ENCODE peak calls at places on chromosomes 7 and 10, in six cellular contexts. X, A, D, G, T and C are unnamed samples.
A peak's percentile ranks its signal among the peaks of the same experiment; 100 is the strongest.

GRCh38 chr7:4791738-4792536 is 16.5 kb downstream of the AP5Z1 start:
- DNase-seq in X (peak; percentile 81), A (no peak), D (no peak), G (no peak), T (peak; percentile 50), C (no peak)

GRCh38 chr10:25063644-25064043 is 47.2 kb downstream of the THNSL1 start:
- DNase-seq in X (no peak), A (no peak), D (no peak), G (no peak), T (no peak), C (no peak)

GRCh38 chr7:100887186-100887954 is 2.1 kb downstream of the UFSP1 start:
- DNase-seq in X (no peak), A (no peak), D (no peak), G (no peak), T (peak; percentile 98), C (no peak)

GRCh38 chr10:106402455-106402854 is 762.1 kb downstream of the SORCS1 start:
- DNase-seq in X (no peak), A (no peak), D (no peak), G (no peak), T (no peak), C (no peak)

GRCh38 chr7:114298011-114298410 is 116.6 kb upstream of the FOXP2 start:
- DNase-seq in X (no peak), A (no peak), D (no peak), G (no peak), T (no peak), C (no peak)

GRCh38 chr7:30899066-30899465 is 12.6 kb upstream of the AQP1 start:
- DNase-seq in X (no peak), A (no peak), D (no peak), G (no peak), T (no peak), C (no peak)

GRCh38 chr10:132106431-132106830 is 40.7 kb downstream of the JAKMIP3 start:
- DNase-seq in X (no peak), A (no peak), D (no peak), G (no peak), T (no peak), C (no peak)

GRCh38 chr10:44249490-44249889 is 135.4 kb downstream of the CXCL12 start:
- DNase-seq in X (no peak), A (no peak), D (no peak), G (peak; percentile 18), T (no peak), C (no peak)

GRCh38 chr7:151851782-151852181 is 25.1 kb downstream of the PRKAG2 start:
- DNase-seq in X (peak; percentile 37), A (no peak), D (no peak), G (no peak), T (peak; percentile 55), C (no peak)

GRCh38 chr10:133308431-133309110 is at the start of the genes TUBGCP2 and ZNF511:
- DNase-seq in X (peak; percentile 88), A (peak; percentile 26), D (peak; percentile 76), G (peak; percentile 44), T (peak; percentile 90), C (no peak)

GRCh38 chr7:114857605-114858004 is 64.3 kb upstream of the MDFIC start:
- DNase-seq in X (no peak), A (no peak), D (no peak), G (no peak), T (no peak), C (no peak)

GRCh38 chr7:22667562-22668239 is 59.3 kb upstream of the IL6 start:
- DNase-seq in X (no peak), A (peak; percentile 29), D (peak; percentile 34), G (peak; percentile 82), T (no peak), C (no peak)

GRCh38 chr7:91228327-91228726 is 35.9 kb upstream of the FZD1 start:
- DNase-seq in X (no peak), A (no peak), D (no peak), G (no peak), T (no peak), C (no peak)

GRCh38 chr10:90775351-90776028 is 82.3 kb downstream of the HTR7 start:
- DNase-seq in X (no peak), A (no peak), D (no peak), G (no peak), T (peak; percentile 51), C (no peak)

GRCh38 chr10:106636781-106637491 is 527.6 kb downstream of the SORCS1 start:
- DNase-seq in X (no peak), A (no peak), D (no peak), G (no peak), T (no peak), C (no peak)